ENCODE peak calls at places on chromosomes 6 and 20, in nine cellular contexts. S is prostate gland, P is AG04450, I is A549, M is heart right ventricle, H is cardiac muscle cell, N is GM23338, K is body of pancreas, O is pancreas. B is an unnamed sample.

GRCh38 chr6:102581378-102582124 is 1188.0 kb downstream of the GRIK2 start:
- DNase-seq in M (no peak), N (no peak), K (no peak), S (no peak), O (peak; percentile 21), H (no peak), I (no peak), P (no peak), B (no peak)

GRCh38 chr20:55782861-55783260 is 222.5 kb downstream of the CBLN4 start:
- DNase-seq in M (no peak), H (no peak), S (no peak), O (no peak), N (no peak), K (no peak), I (no peak), P (no peak), B (no peak)

GRCh38 chr6:19333936-19334335 is 503.2 kb upstream of the ID4 start:
- DNase-seq in S (no peak), M (no peak), N (no peak), I (peak; percentile 13), P (no peak), H (no peak), K (no peak), O (no peak), B (peak; percentile 18)

GRCh38 chr6:36618366-36619355 is 24.5 kb downstream of the SRSF3 start:
- DNase-seq in P (no peak), O (no peak), I (no peak), N (no peak), M (no peak), K (no peak), H (no peak), S (no peak), B (no peak)

GRCh38 chr6:5053038-5053437 is 32.1 kb upstream of the PPP1R3G start:
- DNase-seq in O (no peak), N (no peak), K (no peak), P (no peak), S (no peak), H (no peak), I (no peak), M (no peak), B (no peak)

GRCh38 chr6:56076033-56076432 is 171.3 kb downstream of the COL21A1 start:
- DNase-seq in S (no peak), M (no peak), N (no peak), H (no peak), K (no peak), P (no peak), I (no peak), O (no peak), B (no peak)

GRCh38 chr6:56771189-56771588 is 128.5 kb upstream of the DST start:
- DNase-seq in H (no peak), O (no peak), P (no peak), I (no peak), M (no peak), N (no peak), S (no peak), K (no peak), B (no peak)

GRCh38 chr6:157228421-157229218 is 94.7 kb downstream of the TMEM242 start:
- DNase-seq in N (peak; percentile 57), O (no peak), S (no peak), K (peak; percentile 43), M (no peak), H (no peak), I (no peak), P (no peak), B (no peak)

GRCh38 chr6:88220493-88220892 is 54.3 kb upstream of the CNR1 start:
- DNase-seq in O (no peak), H (peak; percentile 66), M (no peak), I (no peak), N (peak; percentile 60), K (no peak), P (no peak), S (no peak), B (no peak)

GRCh38 chr6:117711369-117711768 is 36.1 kb downstream of the NUS1 start:
- DNase-seq in H (no peak), M (no peak), S (no peak), K (no peak), N (peak; percentile 28), P (no peak), I (no peak), O (no peak), B (no peak)

GRCh38 chr6:122730775-122731386 is 48.6 kb upstream of the FABP7 start:
- DNase-seq in K (no peak), S (no peak), I (no peak), H (peak; percentile 45), P (no peak), M (no peak), N (peak; percentile 67), O (no peak), B (peak; percentile 24)

GRCh38 chr6:5906340-5906670 is 100.4 kb downstream of the NRN1 start:
- DNase-seq in P (no peak), H (no peak), M (no peak), I (no peak), K (no peak), S (no peak), N (no peak), O (no peak), B (no peak)

GRCh38 chr20:24698706-24699206 is 229.3 kb downstream of the SYNDIG1 start:
- DNase-seq in N (no peak), P (no peak), M (no peak), S (no peak), O (no peak), I (no peak), K (no peak), H (no peak), B (no peak)

GRCh38 chr20:19211252-19211651 is 1.2 kb upstream of the SLC24A3 start:
- DNase-seq in O (no peak), N (no peak), M (no peak), S (no peak), K (no peak), I (no peak), H (no peak), P (no peak), B (no peak)
- H3K27ac ChIP-seq in O (no peak overlapping the region), N (no peak overlapping the region), M (no peak overlapping the region), S (no peak overlapping the region), K (no peak overlapping the region), I (no peak overlapping the region), H (no peak overlapping the region), P (no peak overlapping the region), B (no peak overlapping the region)

GRCh38 chr6:131216277-131216676 is 81.0 kb downstream of the AKAP7 start:
- DNase-seq in S (no peak), P (no peak), N (no peak), M (no peak), I (no peak), K (no peak), H (no peak), O (no peak), B (no peak)

GRCh38 chr6:131212928-131213327 is 77.7 kb downstream of the AKAP7 start:
- DNase-seq in H (no peak), P (no peak), K (no peak), N (no peak), O (no peak), I (no peak), M (no peak), S (no peak), B (no peak)

GRCh38 chr6:131213501-131213990 is 78.3 kb downstream of the AKAP7 start:
- DNase-seq in K (no peak), S (no peak), O (no peak), N (no peak), P (peak; percentile 56), H (no peak), M (no peak), I (no peak), B (no peak)

GRCh38 chr6:131212024-131212423 is 76.8 kb downstream of the AKAP7 start:
- DNase-seq in H (no peak), N (no peak), O (no peak), M (no peak), P (no peak), K (no peak), S (no peak), I (no peak), B (no peak)

DNA sequence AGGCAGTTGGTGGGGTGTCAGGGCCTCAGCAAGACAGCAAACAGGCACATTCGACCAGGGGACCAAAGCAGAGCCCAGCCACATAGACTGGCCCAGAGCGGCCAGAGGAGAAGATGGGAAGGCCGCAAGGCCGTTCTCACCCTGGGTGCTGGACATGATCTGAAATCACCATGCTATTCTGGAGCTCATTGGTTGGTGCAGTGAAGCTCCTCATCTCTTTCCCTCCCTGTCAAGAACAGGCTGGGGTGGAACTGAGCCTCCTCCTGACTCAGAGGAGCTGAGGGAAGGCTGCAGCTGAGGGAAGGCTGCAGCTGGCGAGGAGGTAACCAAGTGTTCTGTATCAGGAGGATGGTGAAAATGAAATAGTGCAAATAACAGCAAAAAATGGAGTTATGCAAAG is 79.9 kb downstream of the AKAP7 start:
- DNase-seq in N (no peak), K (no peak), M (no peak), S (no peak), O (no peak), H (no peak), I (no peak), P (no peak), B (no peak)
- TF ChIP-seq CTCF in N (no peak), K (no peak), M (no peak), S (no peak), O (no peak), H (no peak), I (no peak), P (no peak), B (no peak)

DNA sequence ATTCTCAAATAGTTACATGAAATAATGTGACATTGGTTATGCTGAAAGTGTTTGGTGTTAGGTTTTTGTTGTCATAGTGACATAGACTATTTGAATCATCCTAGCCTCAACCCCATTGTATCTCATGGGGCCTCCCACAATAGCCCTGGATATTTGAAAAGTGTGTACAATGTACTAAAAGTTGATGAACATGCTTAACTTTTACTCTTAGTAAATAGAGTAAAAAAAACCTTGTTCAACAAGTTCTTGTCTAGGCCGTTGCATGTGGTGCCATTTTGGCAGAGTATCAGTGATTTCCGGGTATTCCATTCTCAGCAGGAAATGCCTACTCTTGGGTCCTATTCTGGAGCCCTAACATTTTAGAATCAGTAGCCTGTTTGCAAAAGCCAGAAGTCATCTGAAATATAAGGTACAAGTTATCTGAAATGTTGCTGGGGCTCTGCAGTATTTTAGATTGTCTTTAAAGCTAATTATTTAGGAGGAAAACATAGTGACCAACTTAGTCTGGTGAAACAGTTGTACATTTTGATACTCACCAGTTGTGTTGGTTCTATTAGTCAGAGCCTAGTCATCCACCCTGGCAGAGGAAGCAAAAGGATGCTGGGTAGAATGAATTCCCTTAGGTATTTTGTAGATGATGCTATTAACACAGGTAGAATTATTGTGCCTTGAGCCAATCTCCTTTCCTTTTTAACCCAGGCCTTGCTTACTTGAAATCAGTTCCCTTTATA is 82.8 kb downstream of the RTN4IP1 start:
- DNase-seq in N (no peak), M (no peak), K (no peak), O (no peak), I (peak; percentile 36), S (no peak), H (no peak), P (peak; percentile 37), B (peak; percentile 90)
- H3K27ac ChIP-seq in N (no peak overlapping the region), M (no peak overlapping the region), K (peak overlapping the region; percentile 24), O (no peak overlapping the region), I (peak overlapping the region; percentile 55), S (peak overlapping the region; percentile 24), H (no peak overlapping the region), P (peak overlapping the region; percentile 69), B (peak overlapping the region; percentile 18)

DNA sequence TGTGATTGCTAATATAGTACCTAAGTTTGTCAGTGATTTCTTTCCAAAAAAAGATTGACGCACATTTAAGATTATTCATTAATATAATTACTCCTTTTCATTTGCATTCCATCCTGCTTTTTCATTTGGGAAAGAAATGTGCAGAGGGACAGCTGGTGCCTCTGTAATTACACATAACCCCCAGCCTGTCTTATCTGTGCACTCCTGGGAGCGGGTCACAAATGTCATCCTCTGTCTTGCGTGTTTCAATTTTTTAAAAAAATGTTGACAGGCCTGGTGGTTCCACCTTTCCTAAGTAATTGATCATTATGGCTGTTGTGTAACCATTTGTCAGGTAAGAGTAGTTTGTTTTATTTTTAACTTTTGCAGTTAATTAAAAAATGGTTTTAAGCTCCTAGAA is 92.7 kb downstream of the SLX4IP start:
- DNase-seq in O (no peak), N (no peak), K (no peak), I (no peak), H (no peak), P (no peak), M (no peak), S (no peak), B (no peak)
- TF ChIP-seq CTCF in O (no peak), N (no peak), K (no peak), I (no peak), H (no peak), P (no peak), M (no peak), S (no peak), B (no peak)